ENCODE peak calls at places on chromosome 10, in four cellular contexts. P is endothelial cell, A is cardiac fibroblast, T is dorsolateral prefrontal cortex. U is an unnamed sample.

GRCh38 chr10:33487014-33487776 is 152.7 kb upstream of the NRP1 start:
- DNase-seq in T (no peak), A (peak), P (no peak), U (no peak)

GRCh38 chr10:88934900-88935672 is 17.5 kb downstream of the ACTA2 start:
- DNase-seq in T (peak), P (peak), A (peak), U (no peak)

GRCh38 chr10:17737021-17737965 is 14.7 kb upstream of the TMEM236 start:
- DNase-seq in P (no peak), A (peak), T (no peak), U (no peak)

GRCh38 chr10:94224656-94225055 is 138.1 kb downstream of the NOC3L start:
- DNase-seq in T (no peak), A (no peak), P (no peak), U (no peak)

GRCh38 chr10:129442866-129443265 is 24.2 kb upstream of the MGMT start:
- DNase-seq in A (no peak), P (no peak), T (no peak), U (no peak)

GRCh38 chr10:80000541-80000940 is 51.6 kb upstream of the SFTPD start:
- DNase-seq in P (no peak), A (no peak), T (no peak), U (no peak)

GRCh38 chr10:46528675-46529615 is 27.5 kb downstream of the GPRIN2 start:
- DNase-seq in A (no peak), P (no peak), T (peak), U (peak)

GRCh38 chr10:110506448-110506847 is 8.7 kb downstream of the DUSP5 start:
- DNase-seq in P (no peak), A (no peak), T (no peak), U (no peak)

GRCh38 chr10:90571876-90572275 is 286.0 kb downstream of the HTR7 start:
- DNase-seq in T (no peak), P (no peak), A (no peak), U (no peak)

GRCh38 chr10:131726967-131727366 is 173.8 kb upstream of the PPP2R2D start:
- DNase-seq in A (no peak), T (no peak), P (no peak), U (no peak)

GRCh38 chr10:118870467-118871243 is 115.9 kb upstream of the CACUL1 start:
- DNase-seq in P (peak), A (peak), T (peak), U (peak)

GRCh38 chr10:30865141-30865926 is 166.3 kb downstream of the ZNF438 start:
- DNase-seq in P (no peak), A (peak), T (no peak), U (no peak)

GRCh38 chr10:68023292-68023691 is 51.8 kb downstream of the HERC4 start:
- DNase-seq in A (no peak), T (no peak), P (no peak), U (no peak)

GRCh38 chr10:72808001-72808400 is 85.5 kb upstream of the OIT3 start:
- DNase-seq in T (no peak), P (no peak), A (no peak), U (no peak)

GRCh38 chr10:105185101-105185500 is 544.0 kb downstream of the SORCS3 start:
- DNase-seq in P (no peak), A (no peak), T (no peak), U (no peak)

GRCh38 chr10:88172159-88172558 is 308.7 kb downstream of the PTEN start:
- DNase-seq in T (no peak), P (no peak), A (no peak), U (no peak)

GRCh38 chr10:80894339-80894791 is 356.7 kb downstream of the SH2D4B start:
- DNase-seq in P (no peak), T (no peak), A (no peak), U (no peak)

GRCh38 chr10:93816123-93816747 is 58.5 kb downstream of the LGI1 start:
- DNase-seq in A (peak), T (peak), P (peak), U (no peak)

GRCh38 chr10:132606536-132607316 is 69.1 kb downstream of the INPP5A start:
- DNase-seq in P (no peak), A (peak), T (peak), U (peak)

GRCh38 chr10:128914681-128915080 is 552.4 kb upstream of the MGMT start:
- DNase-seq in T (peak), A (no peak), P (no peak), U (no peak)

GRCh38 chr10:130018730-130019185 is 54.7 kb upstream of the EBF3 start:
- DNase-seq in P (no peak), A (no peak), T (no peak), U (no peak)

GRCh38 chr10:96714031-96714590 is 6.2 kb downstream of the PIK3AP1 start:
- DNase-seq in A (no peak), P (no peak), T (no peak), U (no peak)

GRCh38 chr10:72229261-72230251 is 13.5 kb upstream of the ASCC1 start:
- DNase-seq in T (no peak), A (peak), P (no peak), U (no peak)

GRCh38 chr10:98269435-98269912 is 1.5 kb upstream of the LOXL4 start:
- DNase-seq in T (peak), P (no peak), A (peak), U (peak)

GRCh38 chr10:80265740-80266512 is 23.5 kb downstream of the MAT1A start:
- DNase-seq in A (no peak), T (no peak), P (no peak), U (no peak)

GRCh38 chr10:62050941-62051433 is 149.5 kb downstream of the ARID5B start:
- DNase-seq in A (peak), P (no peak), T (peak), U (no peak)

GRCh38 chr10:70890917-70891431 is 2.6 kb upstream of the PCBD1 start:
- DNase-seq in A (peak), P (no peak), T (peak), U (no peak)

GRCh38 chr10:96842896-96843723 is 11.0 kb downstream of the LCOR start:
- DNase-seq in T (no peak), A (no peak), P (no peak), U (no peak)

GRCh38 chr10:131129544-131129943 is 182.0 kb downstream of the TCERG1L start:
- DNase-seq in T (no peak), A (no peak), P (no peak), U (no peak)

GRCh38 chr10:123147635-123148413 is at the start of gene HMX2:
- DNase-seq in P (peak), T (no peak), A (no peak), U (no peak)

GRCh38 chr10:52678611-52679010 is 94.0 kb downstream of the MBL2 start:
- DNase-seq in T (no peak), A (no peak), P (no peak), U (no peak)

GRCh38 chr10:30454744-30455498 is 20.9 kb downstream of the MAP3K8 start:
- DNase-seq in P (no peak), T (no peak), A (peak), U (no peak)

GRCh38 chr10:127148066-127148932 is 48.1 kb downstream of the INSYN2A start:
- DNase-seq in A (peak), T (no peak), P (no peak), U (no peak)

GRCh38 chr10:104931723-104932122 is 290.6 kb downstream of the SORCS3 start:
- DNase-seq in P (no peak), A (no peak), T (no peak), U (no peak)

GRCh38 chr10:71216751-71217265 is 4.4 kb downstream of the UNC5B start:
- DNase-seq in T (no peak), A (no peak), P (no peak), U (no peak)

GRCh38 chr10:23530079-23530478 is 91.2 kb downstream of the OTUD1 start:
- DNase-seq in P (no peak), T (no peak), A (peak), U (no peak)

GRCh38 chr10:113524539-113525490 is 28.0 kb upstream of the HABP2 start:
- DNase-seq in T (no peak), A (peak), P (no peak), U (no peak)

GRCh38 chr10:92800122-92800521 is 48.2 kb upstream of the EXOC6 start:
- DNase-seq in P (no peak), A (no peak), T (no peak), U (no peak)

GRCh38 chr10:75683158-75683557 is 251.7 kb downstream of the LRMDA start:
- DNase-seq in P (no peak), T (no peak), A (peak), U (no peak)

GRCh38 chr10:49538381-49539319 is at the start of gene ERCC6:
- DNase-seq in A (peak), P (peak), T (peak), U (peak)
- TF ChIP-seq CTCF in A (no peak), P (no peak), T (peak), U (no peak)

GRCh38 chr10:11411926-11412545 is 199.4 kb downstream of the USP6NL start:
- DNase-seq in P (no peak), A (no peak), T (no peak), U (no peak)
- TF ChIP-seq CTCF in P (no peak), A (peak), T (no peak), U (no peak)

GRCh38 chr10:99521474-99522077 is 11.2 kb upstream of the NKX2-3 start:
- DNase-seq in A (no peak), P (no peak), T (no peak), U (no peak)

GRCh38 chr10:99524050-99524666 is 8.6 kb upstream of the NKX2-3 start:
- DNase-seq in P (no peak), T (no peak), A (no peak), U (no peak)

GRCh38 chr10:99523251-99523773 is 9.4 kb upstream of the NKX2-3 start:
- DNase-seq in A (no peak), P (peak), T (no peak), U (no peak)

GRCh38 chr10:99522078-99522479 is 10.7 kb upstream of the NKX2-3 start:
- DNase-seq in A (no peak), T (no peak), P (no peak), U (no peak)

GRCh38 chr10:99522511-99523250 is 10.1 kb upstream of the NKX2-3 start:
- DNase-seq in P (peak), A (no peak), T (no peak), U (no peak)
- TF ChIP-seq CTCF in P (no peak), A (no peak), T (no peak), U (no peak)

GRCh38 chr10:102713814-102714620 is at the start of gene ARL3:
- DNase-seq in P (peak), T (peak), A (peak), U (peak)

GRCh38 chr10:102712843-102713242 is 1.4 kb downstream of the ARL3 start:
- DNase-seq in P (no peak), A (no peak), T (no peak), U (no peak)

GRCh38 chr10:102713483-102713813 is 749 bp downstream of the ARL3 start:
- DNase-seq in P (no peak), A (no peak), T (no peak), U (no peak)

GRCh38 chr10:102715880-102716279 is 1.4 kb downstream of the SFXN2 start:
- DNase-seq in T (no peak), P (no peak), A (no peak), U (no peak)

DNA sequence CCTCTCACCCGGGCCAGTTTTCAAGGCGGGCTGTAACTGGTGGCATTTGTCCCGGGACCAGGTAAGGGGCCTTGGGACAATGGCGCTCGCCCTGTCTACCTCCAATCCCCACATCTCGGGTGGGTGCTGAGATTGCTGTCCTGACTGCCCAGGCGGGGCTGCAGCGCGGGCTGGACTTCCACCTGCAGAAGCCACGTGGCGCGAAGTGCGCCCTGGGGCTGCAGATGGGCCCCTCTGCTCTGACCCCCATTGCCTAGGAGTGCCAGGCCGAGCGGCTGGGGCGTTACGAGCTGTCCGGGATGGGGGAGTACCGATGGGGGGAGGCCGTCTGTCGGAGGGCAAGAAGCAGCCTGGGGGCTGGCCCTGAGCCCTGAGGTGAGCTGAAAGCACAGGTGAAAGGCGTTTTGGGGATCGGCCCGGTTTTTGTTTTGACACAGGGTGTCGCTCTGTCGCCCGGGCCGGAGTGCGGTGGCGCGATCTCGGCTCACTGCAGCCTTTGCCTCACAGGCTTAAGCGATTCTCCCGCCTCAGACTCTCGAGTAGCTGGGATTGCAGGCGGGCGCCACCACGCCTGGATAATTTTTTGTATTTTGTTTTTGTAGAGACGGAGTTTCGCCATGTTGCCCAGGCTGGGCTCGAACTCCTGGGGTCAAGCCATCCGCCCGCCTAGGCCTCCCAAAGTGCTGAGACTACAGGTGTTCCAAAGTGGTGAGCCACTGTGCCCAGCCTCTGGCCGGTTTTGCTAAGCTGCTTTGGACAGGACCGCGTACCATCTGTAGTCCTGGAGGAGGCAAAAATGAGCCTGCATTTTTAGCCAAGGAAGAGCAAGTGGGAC is at the start of gene SFXN2:
- DNase-seq in A (no peak), P (no peak), T (peak), U (no peak)
- TF ChIP-seq CTCF in A (no peak), P (no peak), T (no peak), U (no peak)

DNA sequence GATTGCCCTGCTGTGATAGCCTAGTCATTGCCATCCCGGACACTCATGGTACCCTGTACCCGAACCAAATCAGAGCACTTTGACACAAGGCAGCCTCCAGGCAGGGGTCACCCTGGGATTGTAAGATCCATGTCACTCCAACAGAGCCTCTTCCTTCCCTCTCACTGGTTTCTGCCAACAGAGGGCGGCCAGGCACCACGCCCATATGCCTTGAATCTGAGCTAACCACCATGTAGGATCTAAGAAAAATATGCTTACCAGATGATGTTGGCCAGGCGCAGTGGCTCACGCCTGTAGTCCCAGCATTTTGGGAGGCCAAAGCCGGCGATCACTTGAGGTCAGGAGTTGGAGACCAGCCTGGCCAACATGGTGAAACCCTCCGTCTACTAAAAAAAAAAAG is 389.2 kb upstream of the KLF6 start:
- DNase-seq in T (no peak), A (peak), P (no peak), U (no peak)
- TF ChIP-seq CTCF in T (no peak), A (no peak), P (no peak), U (no peak)

GRCh38 chr10:125694874-125695273 is 11.9 kb upstream of the TEX36 start:
- DNase-seq in T (no peak), P (no peak), A (peak), U (no peak)

GRCh38 chr10:125699562-125700143 is 16.7 kb upstream of the TEX36 start:
- DNase-seq in T (no peak), P (no peak), A (no peak), U (no peak)

GRCh38 chr10:125698599-125698998 is 15.6 kb upstream of the TEX36 start:
- DNase-seq in P (no peak), T (no peak), A (no peak), U (no peak)

DNA sequence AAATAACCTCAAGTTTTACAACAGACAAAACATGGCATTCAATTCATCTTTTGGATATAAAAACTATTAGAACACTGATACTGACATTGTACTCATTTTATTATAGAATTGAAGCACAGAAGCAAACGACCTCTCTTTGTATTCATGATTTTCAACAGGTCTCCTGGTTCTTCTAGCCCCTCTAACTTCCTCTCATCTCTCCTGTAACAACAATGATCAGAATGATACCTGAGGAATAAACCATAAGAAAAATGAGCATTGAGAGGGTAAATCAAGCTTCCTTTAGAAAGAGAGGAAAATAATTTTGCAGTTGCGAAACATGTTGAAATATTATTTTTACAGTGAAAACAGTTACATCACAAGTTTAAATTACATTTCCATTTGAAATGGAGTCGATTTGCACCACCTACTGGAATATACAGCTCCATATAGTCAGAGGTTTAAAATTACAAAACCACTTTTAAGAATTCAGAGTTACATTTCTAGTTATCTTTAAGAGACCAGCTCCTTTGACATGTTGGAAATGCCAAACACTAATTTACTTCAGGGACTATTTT is 17.5 kb upstream of the TEX36 start:
- DNase-seq in P (no peak), A (peak), T (no peak), U (no peak)
- TF ChIP-seq CTCF in P (no peak), A (no peak), T (no peak), U (no peak)

GRCh38 chr10:117860135-117860534 is 186.6 kb downstream of the RAB11FIP2 start:
- DNase-seq in T (no peak), P (no peak), A (no peak), U (no peak)

GRCh38 chr10:117865945-117866344 is 180.8 kb downstream of the RAB11FIP2 start:
- DNase-seq in T (no peak), P (no peak), A (no peak), U (no peak)

GRCh38 chr10:117860823-117861222 is 185.9 kb downstream of the RAB11FIP2 start:
- DNase-seq in A (peak), T (no peak), P (no peak), U (no peak)
- TF ChIP-seq CTCF in A (no peak), T (peak), P (peak), U (no peak)

DNA sequence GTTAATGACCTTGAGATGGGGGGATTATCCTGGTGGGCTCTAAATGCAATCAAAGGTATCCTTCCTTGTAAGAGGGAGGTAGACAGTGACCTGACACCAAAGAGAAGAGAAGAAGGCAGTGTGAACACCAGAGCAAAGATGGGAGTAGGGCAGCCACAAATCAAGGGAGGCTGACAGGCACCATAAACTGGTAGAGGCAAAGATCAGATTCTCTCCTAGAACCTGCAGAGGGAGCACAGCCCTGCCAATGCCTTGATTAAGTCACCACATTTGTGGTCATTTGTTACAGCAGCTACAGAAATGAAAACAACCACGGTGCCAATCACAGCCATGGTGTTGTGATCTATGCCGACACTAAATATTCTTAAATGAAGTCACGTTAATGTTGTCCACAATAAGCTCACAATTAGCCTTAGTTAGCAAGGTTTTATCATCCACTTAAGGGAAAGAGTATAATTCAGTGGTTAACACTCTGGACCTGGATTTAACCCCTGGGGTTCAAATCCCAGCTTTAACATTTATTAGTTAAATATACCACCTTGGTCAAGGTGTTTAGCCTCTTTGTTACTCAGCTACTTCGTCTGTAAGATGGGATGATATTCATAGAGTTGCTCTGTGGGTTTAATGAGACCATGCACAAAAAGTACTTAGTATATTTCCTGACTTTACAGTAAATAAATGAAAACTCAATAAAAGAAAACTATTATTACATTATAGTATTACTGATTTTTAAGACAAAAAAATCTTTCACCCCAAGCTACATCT is 70.8 kb downstream of the SGMS1 start:
- DNase-seq in T (no peak), A (peak), P (no peak), U (no peak)
- TF ChIP-seq CTCF in T (no peak), A (peak), P (no peak), U (no peak)